ENCODE peak calls at places on chromosomes 1 and 21, in five cellular contexts. B is GM12878, U is GM12891, T is K562, D is H1. S is an unnamed sample.

GRCh38 chr1:56967900-56968832 is 2.4 kb upstream of the C8B start:
- DNase-seq in B (no peak), T (peak), U (no peak), D (peak), S (no peak)

GRCh38 chr21:31780944-31781343 is 49.0 kb upstream of the SCAF4 start:
- DNase-seq in U (no peak), B (no peak), T (no peak), D (no peak), S (no peak)

GRCh38 chr21:38669186-38669585 is 136.5 kb upstream of the ETS2 start:
- DNase-seq in T (peak), D (no peak), B (no peak), U (no peak), S (no peak)

GRCh38 chr1:101039245-101039644 is 13.7 kb upstream of the DPH5 start:
- DNase-seq in U (no peak), B (no peak), T (no peak), D (no peak), S (no peak)

GRCh38 chr1:173666646-173667045 is 3.0 kb downstream of the ANKRD45 start:
- DNase-seq in D (no peak), T (no peak), U (no peak), B (no peak), S (no peak)

GRCh38 chr1:209830722-209831121 is 3.0 kb downstream of the UTP25 start:
- DNase-seq in T (no peak), B (no peak), U (no peak), D (no peak), S (no peak)

GRCh38 chr21:33244082-33244780 is 14.5 kb downstream of the IFNAR2 start:
- DNase-seq in U (no peak), D (no peak), B (no peak), T (no peak), S (no peak)

GRCh38 chr1:244952940-244953339 is 88.6 kb upstream of the HNRNPU start:
- DNase-seq in U (no peak), D (no peak), B (no peak), T (no peak), S (no peak)

GRCh38 chr1:234985007-234985370 is 143.6 kb downstream of the TOMM20 start:
- DNase-seq in B (no peak), U (no peak), T (no peak), D (no peak), S (no peak)

GRCh38 chr1:30509670-30510069 is 213.7 kb downstream of the MATN1 start:
- DNase-seq in U (no peak), D (no peak), B (no peak), T (no peak), S (no peak)

GRCh38 chr1:25875856-25876692 is 566 bp upstream of the PAQR7 start:
- DNase-seq in T (peak), D (no peak), B (no peak), U (peak), S (no peak)

GRCh38 chr1:21241761-21242581 is 48.3 kb downstream of the ECE1 start:
- DNase-seq in B (no peak), U (no peak), T (no peak), D (no peak), S (no peak)

GRCh38 chr1:161013591-161014513 is 7.1 kb downstream of the F11R start:
- DNase-seq in B (peak), U (peak), T (peak), D (no peak), S (peak)

GRCh38 chr1:55305735-55306134 is 90.6 kb upstream of the USP24 start:
- DNase-seq in B (no peak), T (no peak), D (no peak), U (no peak), S (no peak)

GRCh38 chr21:32329331-32329730 is 30.7 kb downstream of the MRAP start:
- DNase-seq in B (no peak), T (no peak), U (no peak), D (no peak), S (no peak)

GRCh38 chr1:61636392-61636791 is 88.5 kb downstream of the TM2D1 start:
- DNase-seq in B (no peak), T (no peak), U (no peak), D (no peak), S (no peak)

GRCh38 chr1:70504821-70505193 is 93.7 kb downstream of the CTH start:
- DNase-seq in U (no peak), B (no peak), D (no peak), T (no peak), S (no peak)

GRCh38 chr21:37546949-37547614 is 180.5 kb downstream of the DYRK1A start:
- DNase-seq in B (no peak), U (no peak), D (no peak), T (no peak), S (no peak)

GRCh38 chr21:37405629-37406028 is 39.1 kb downstream of the DYRK1A start:
- DNase-seq in U (no peak), T (no peak), B (no peak), D (no peak), S (no peak)

GRCh38 chr1:98981917-98982513 is 22.6 kb downstream of the PLPPR5 start:
- DNase-seq in U (no peak), B (no peak), D (no peak), T (no peak), S (no peak)

GRCh38 chr1:177589166-177589565 is 380.7 kb downstream of the SEC16B start:
- DNase-seq in T (no peak), B (no peak), D (no peak), U (no peak), S (no peak)
- TF ChIP-seq POLR2A in T (no peak), B (no peak), D (no peak), U (no peak), S (no peak)

GRCh38 chr1:92848201-92848600 is 16.4 kb downstream of the RPL5 start:
- DNase-seq in U (no peak), D (no peak), B (no peak), T (no peak), S (no peak)
- TF ChIP-seq POLR2AphosphoS5 in U (no peak), D (no peak), B (no peak), T (no peak), S (no peak)

DNA sequence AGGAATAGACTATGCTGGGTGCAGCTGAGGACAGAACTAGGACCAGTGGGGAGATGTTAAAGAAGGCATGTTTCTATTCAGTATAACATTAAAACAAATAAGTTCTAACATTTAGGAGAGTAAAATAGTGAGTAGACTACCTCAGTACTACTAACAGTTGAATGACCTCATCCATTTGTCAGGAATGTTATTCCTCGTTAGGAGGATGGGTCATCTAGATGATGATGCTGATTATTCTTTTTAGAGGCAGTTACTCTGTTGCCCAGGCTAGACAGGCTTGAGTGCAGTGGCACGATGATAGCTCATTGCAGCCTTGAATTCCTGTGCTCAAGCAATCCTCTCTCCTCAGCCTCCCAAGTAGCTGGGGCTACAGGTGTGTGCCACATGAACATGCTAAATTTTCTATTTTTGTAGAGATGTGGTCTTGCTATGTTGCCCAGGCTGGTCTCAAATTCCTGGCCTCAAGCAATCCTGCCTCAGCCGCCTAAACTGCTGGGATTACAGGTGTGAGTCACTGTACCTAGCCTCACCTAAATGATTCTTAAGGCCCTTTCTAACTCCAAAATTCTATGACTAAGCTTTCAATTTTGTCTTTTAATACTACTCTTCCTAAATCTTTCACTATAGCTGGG is 9.3 kb downstream of the EEIG2 start:
- DNase-seq in D (no peak), T (no peak), B (no peak), U (no peak), S (no peak)
- TF ChIP-seq TAF1 in D (no peak), T (no peak), B (no peak), U (no peak), S (no peak)

GRCh38 chr1:226973898-226974543 is 33.9 kb downstream of the COQ8A start:
- DNase-seq in T (no peak), U (no peak), D (no peak), B (no peak), S (no peak)
- TF ChIP-seq POLR2A in T (no peak), U (no peak), D (no peak), B (no peak), S (no peak)

GRCh38 chr1:33152685-33153432 is 29.0 kb downstream of the TRIM62 start:
- DNase-seq in T (no peak), U (no peak), D (peak), B (no peak), S (no peak)
- TF ChIP-seq POLR2AphosphoS5 in T (no peak), U (no peak), D (no peak), B (no peak), S (no peak)

S was measured in GM12892.